ENCODE peak calls at places on chromosomes 12 and 14, in seven cellular contexts. K is CD8-positive, alpha-beta memory T cell; S is CD4-positive, alpha-beta memory T cell; H is suprapubic skin; D is GM23338; Y is heart left ventricle; Q is right cardiac atrium. W is an unnamed sample. For H3K27me3 and H3K4me1, the result is how much of the 10 kb centered on the place peaks cover.

GRCh38 chr14:92481386-92481785 is 32.2 kb upstream of the RIN3 start:
- DNase-seq in Q (no peak), S (no peak), Y (no peak), D (no peak), H (no peak), K (no peak), W (no peak)

GRCh38 chr12:101013993-101014392 is 196.0 kb downstream of the SLC5A8 start:
- DNase-seq in K (no peak), Q (no peak), D (no peak), S (no peak), H (no peak), Y (no peak), W (no peak)

GRCh38 chr12:64236549-64236948 is 14.5 kb upstream of the KICS2 start:
- DNase-seq in Q (no peak), S (no peak), D (peak), K (no peak), H (no peak), Y (no peak), W (no peak)

GRCh38 chr14:94769413-94770250 is at the start of gene GSC:
- DNase-seq in Y (no peak), H (no peak), D (peak), Q (peak), K (no peak), S (no peak), W (no peak)

GRCh38 chr12:118033331-118033730 is 16.8 kb downstream of the RFC5 start:
- DNase-seq in Y (no peak), H (no peak), K (no peak), Q (no peak), S (no peak), D (no peak), W (no peak)

GRCh38 chr12:122309564-122310121 is 43.3 kb upstream of the VPS33A start:
- DNase-seq in S (no peak), Y (no peak), H (no peak), Q (no peak), K (no peak), D (no peak), W (no peak)

GRCh38 chr12:109734219-109735000 is 20.8 kb downstream of the FAM222A start:
- DNase-seq in Y (peak), H (peak), Q (peak), D (peak), K (no peak), S (no peak), W (peak)

GRCh38 chr14:49770212-49770817 is 2.4 kb downstream of the KLHDC2 start:
- DNase-seq in S (no peak), K (no peak), Y (no peak), H (no peak), Q (no peak), D (no peak), W (no peak)

GRCh38 chr12:62263956-62264355 is 3.8 kb downstream of the USP15 start:
- DNase-seq in S (no peak), H (no peak), K (no peak), Q (no peak), D (no peak), Y (no peak), W (no peak)

GRCh38 chr12:127389923-127390322 is 877.0 kb upstream of the TMEM132C start:
- DNase-seq in S (no peak), D (peak), Q (no peak), H (no peak), Y (no peak), K (no peak), W (peak)

GRCh38 chr14:52706286-52706685 is 714 bp upstream of the PSMC6 start:
- DNase-seq in Y (no peak), S (peak), K (peak), D (peak), Q (no peak), H (no peak), W (no peak)

DNA sequence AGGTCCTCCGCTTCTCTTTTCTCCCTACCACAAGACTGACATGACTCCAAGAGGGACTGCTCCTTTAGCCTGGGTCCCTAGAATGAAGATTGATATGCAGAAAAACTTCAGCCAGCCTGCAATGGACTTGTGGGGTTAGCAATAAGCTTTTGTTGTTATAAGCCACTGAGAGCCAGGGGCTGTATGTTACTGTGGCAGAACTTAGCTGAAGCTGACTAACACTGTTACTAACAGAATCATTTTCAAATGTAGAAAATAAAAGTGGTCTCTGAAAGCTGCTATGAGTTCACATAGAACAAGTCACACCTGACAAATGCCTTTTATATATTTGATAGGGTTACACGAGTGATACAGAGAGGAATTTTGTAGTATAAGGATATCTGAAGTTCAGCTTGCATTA is 13.6 kb upstream of the RFLNA start:
- DNase-seq in D (no peak), K (no peak), Y (no peak), S (no peak), Q (no peak), H (no peak), W (no peak)
- H3K27me3 ChIP-seq in D (under half), K (under half), Y (under half), S (under half), Q (under half), H (under half), W (under half)

GRCh38 chr14:36654185-36655053 is 7.2 kb upstream of the PAX9 start:
- DNase-seq in K (no peak), H (no peak), S (no peak), D (peak), Y (no peak), Q (no peak), W (no peak)
- H3K4me1 ChIP-seq in K (under half), H (under half), S (under half), D (under half), Y (under half), Q (under half), W (under half)

GRCh38 chr12:78034025-78034424 is 203.3 kb downstream of the NAV3 start:
- DNase-seq in S (no peak), Q (no peak), K (no peak), Y (no peak), D (no peak), H (no peak), W (no peak)
- H3K27me3 ChIP-seq in S (under half), Q (under half), K (under half), Y (under half), D (under half), H (under half), W (under half)

GRCh38 chr12:132508248-132508740 is 18.3 kb downstream of the FBRSL1 start:
- DNase-seq in K (no peak), Q (no peak), D (no peak), H (no peak), Y (no peak), S (no peak), W (no peak)

GRCh38 chr12:132507656-132508055 is 17.7 kb downstream of the FBRSL1 start:
- DNase-seq in Y (no peak), K (no peak), S (no peak), H (no peak), Q (no peak), D (no peak), W (no peak)

GRCh38 chr12:132510111-132510724 is 20.3 kb downstream of the FBRSL1 start:
- DNase-seq in Y (no peak), H (no peak), K (no peak), D (no peak), S (no peak), Q (no peak), W (no peak)

GRCh38 chr12:132510746-132511477 is 21.0 kb downstream of the FBRSL1 start:
- DNase-seq in S (no peak), H (no peak), Q (no peak), D (no peak), Y (no peak), K (no peak), W (no peak)

GRCh38 chr12:132508860-132509732 is 19.1 kb downstream of the FBRSL1 start:
- DNase-seq in D (no peak), S (no peak), K (no peak), Y (no peak), Q (no peak), H (no peak), W (no peak)
- H3K4me1 ChIP-seq in D (under half), S (under half), K (under half), Y (under half), Q (under half), H (under half), W (under half)

DNA sequence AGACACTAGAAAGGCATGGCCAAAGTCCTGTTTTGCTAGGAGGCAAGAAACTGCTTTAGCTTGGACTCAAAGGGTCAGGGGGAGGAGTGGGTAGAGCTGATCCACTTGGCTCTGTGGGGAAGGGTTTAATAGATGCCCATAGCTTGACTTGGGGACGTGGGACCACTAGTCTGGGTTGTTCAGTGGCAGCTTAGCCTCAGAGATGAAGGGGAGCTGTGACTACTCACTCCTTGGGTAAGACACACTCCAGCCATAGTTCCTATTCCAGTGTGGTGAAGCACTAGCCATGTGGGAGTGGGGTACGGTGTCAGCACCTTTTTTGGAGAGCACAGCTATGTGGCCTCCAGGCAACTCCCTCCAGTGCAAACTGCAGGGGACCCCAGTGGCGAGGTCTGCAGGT is 257.3 kb downstream of the TMEM121 start:
- DNase-seq in D (no peak), Y (no peak), K (no peak), Q (no peak), S (no peak), H (no peak), W (no peak)
- H3K27me3 ChIP-seq in D (under half), Y (under half), K (under half), Q (under half), S (under half), H (under half), W (under half)

DNA sequence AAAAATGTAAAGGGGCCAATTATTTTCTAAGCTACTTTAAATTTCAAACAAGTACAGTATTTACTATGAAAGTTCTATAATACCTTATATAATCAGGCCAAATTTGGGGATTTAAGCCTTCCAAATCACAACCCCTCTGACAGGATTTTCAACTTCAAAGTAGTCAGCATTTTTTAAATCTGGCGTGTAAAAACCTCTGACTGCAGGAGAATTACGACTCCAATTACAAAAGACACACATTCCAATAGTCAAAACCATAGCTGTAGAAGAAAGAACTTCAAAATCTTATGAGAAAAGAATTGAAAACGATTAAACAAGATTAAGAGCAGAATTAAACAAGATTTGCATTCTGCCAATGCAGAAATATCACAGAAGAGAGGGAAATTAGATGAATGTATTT is 12.7 kb downstream of the OSBPL8 start:
- DNase-seq in Y (no peak), S (no peak), K (no peak), H (no peak), Q (no peak), D (no peak), W (no peak)
- H3K4me1 ChIP-seq in Y (under half), S (half or more), K (half or more), H (under half), Q (under half), D (half or more), W (under half)

DNA sequence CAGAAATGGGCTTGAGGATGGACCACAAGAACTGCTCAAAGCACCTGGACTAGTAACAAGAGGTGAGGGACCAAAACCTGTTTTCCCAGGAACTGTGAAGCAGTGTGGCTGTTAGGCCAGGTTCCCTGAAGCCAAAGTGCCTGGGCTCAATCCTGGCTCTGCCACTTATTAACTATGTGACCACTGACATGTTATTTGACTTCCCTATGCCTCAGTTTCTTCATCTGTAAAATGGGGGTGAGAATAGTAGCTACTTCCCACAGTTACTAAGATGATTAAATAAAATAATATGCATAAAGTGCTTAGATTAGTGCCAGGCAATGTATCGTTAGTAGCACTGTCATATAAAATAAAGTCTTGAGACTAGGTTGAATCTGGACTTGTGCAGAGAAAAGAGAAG is 25.6 kb downstream of the SMUG1 start:
- DNase-seq in Q (no peak), D (no peak), S (no peak), K (no peak), H (no peak), Y (no peak), W (no peak)
- H3K27me3 ChIP-seq in Q (under half), D (under half), S (under half), K (under half), H (under half), Y (under half), W (under half)

GRCh38 chr14:22463763-22464173 is 125.3 kb downstream of the DAD1 start:
- DNase-seq in S (no peak), H (no peak), Y (peak), Q (no peak), D (no peak), K (no peak), W (no peak)

GRCh38 chr14:22466520-22466919 is 122.5 kb downstream of the DAD1 start:
- DNase-seq in D (no peak), H (no peak), Y (no peak), S (no peak), Q (no peak), K (no peak), W (no peak)

GRCh38 chr14:22464422-22465142 is 124.4 kb downstream of the DAD1 start:
- DNase-seq in H (no peak), Q (no peak), S (no peak), D (no peak), K (no peak), Y (no peak), W (no peak)

GRCh38 chr14:22462923-22463322 is 126.1 kb downstream of the DAD1 start:
- DNase-seq in Q (no peak), S (no peak), K (no peak), D (no peak), Y (no peak), H (no peak), W (no peak)

DNA sequence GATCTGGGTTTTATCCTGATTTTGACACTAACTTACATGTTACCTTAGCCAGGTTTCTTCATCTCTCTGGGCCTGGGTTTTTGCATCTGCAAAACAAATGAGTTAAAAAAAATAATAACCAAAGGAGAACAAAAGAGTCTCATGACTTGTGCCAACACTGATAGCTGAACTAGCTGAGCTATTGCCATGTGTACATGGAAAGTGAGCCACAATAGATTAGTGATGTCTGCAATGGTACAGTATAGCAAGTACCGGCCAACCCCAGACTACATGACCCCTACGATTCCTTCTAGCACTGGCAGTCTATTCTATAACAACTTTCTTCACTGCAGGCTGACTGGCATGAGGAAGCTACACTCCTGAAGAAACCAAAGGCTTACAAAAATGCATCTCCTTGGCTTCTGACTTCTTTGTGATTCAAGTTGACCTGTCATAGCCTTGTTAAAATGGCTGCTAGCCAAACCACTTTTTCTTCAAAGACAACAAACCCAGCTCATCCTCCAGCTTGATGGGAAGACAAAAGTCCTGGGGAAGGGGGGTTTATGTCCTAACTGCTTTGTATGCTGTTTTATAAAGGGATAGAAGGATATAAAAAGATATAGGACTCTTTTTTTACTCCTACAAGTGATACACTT is 123.7 kb downstream of the DAD1 start:
- DNase-seq in D (no peak), Y (no peak), K (no peak), S (no peak), H (no peak), Q (no peak), W (no peak)
- H3K4me1 ChIP-seq in D (under half), Y (under half), K (under half), S (under half), H (under half), Q (under half), W (under half)

W was measured in RWPE2.